ENCODE peak calls at places on chromosome 13, in six cellular contexts. E is HT1080; J is osteocyte; P is activated CD4-positive, alpha-beta T cell treated with anti-CD3 and anti-CD28 coated beads, Interleukin-2, amount 10 ng/mL, durations not matched to agents 7 days and 5 days; O is LoVo; G is activated naive CD4-positive, alpha-beta T cell treated with anti-CD3 and anti-CD28 coated beads for 36 hours. T is an unnamed sample.

GRCh38 chr13:25945596-25945995 is 106.2 kb downstream of the SHISA2 start:
- DNase-seq in E (peak; percentile 23), J (no peak), P (no peak), O (no peak), G (no peak), T (no peak)

GRCh38 chr13:112102243-112102642 is 35.3 kb downstream of the SOX1 start:
- DNase-seq in E (peak; percentile 20), J (no peak), P (no peak), O (no peak), G (no peak), T (peak; percentile 40)

GRCh38 chr13:61192826-61193225 is 222.8 kb downstream of the PCDH20 start:
- DNase-seq in E (peak; percentile 2), J (no peak), P (no peak), O (peak; percentile 8), G (no peak), T (peak; percentile 41)

GRCh38 chr13:44299142-44299541 is 74.5 kb upstream of the SERP2 start:
- DNase-seq in E (peak; percentile 90), J (no peak), P (no peak), O (no peak), G (no peak), T (no peak)

GRCh38 chr13:20190481-20191310 is 2.0 kb downstream of the GJB2 start:
- DNase-seq in E (peak; percentile 98), J (no peak), P (no peak), O (no peak), G (no peak), T (peak; percentile 28)

GRCh38 chr13:109684836-109685602 is 101.4 kb downstream of the IRS2 start:
- DNase-seq in E (peak; percentile 17), J (no peak), P (no peak), O (peak; percentile 83), G (no peak), T (peak; percentile 93)

GRCh38 chr13:93147946-93148345 is 78.7 kb upstream of the GPC6 start:
- DNase-seq in E (peak; percentile 10), J (no peak), P (no peak), O (no peak), G (no peak), T (no peak)

GRCh38 chr13:101811440-101811839 is 359.0 kb downstream of the ITGBL1 start:
- DNase-seq in E (no peak), J (no peak), P (no peak), O (no peak), G (no peak), T (no peak)

GRCh38 chr13:40060318-40061007 is 405.0 kb downstream of the COG6 start:
- DNase-seq in E (peak; percentile 77), J (no peak), P (no peak), O (peak; percentile 6), G (peak; percentile 49), T (no peak)

GRCh38 chr13:51803018-51803417 is 945 bp downstream of the DHRS12 start:
- DNase-seq in E (no peak), J (no peak), P (no peak), O (no peak), G (no peak), T (no peak)

GRCh38 chr13:73063166-73063565 is 4.4 kb downstream of the KLF5 start:
- DNase-seq in E (no peak), J (no peak), P (no peak), O (no peak), G (no peak), T (peak; percentile 65)

GRCh38 chr13:32902898-32903297 is 113.3 kb upstream of the KL start:
- DNase-seq in E (no peak), J (no peak), P (no peak), O (no peak), G (no peak), T (no peak)

GRCh38 chr13:94708971-94709614 is 3.3 kb downstream of the SOX21 start:
- DNase-seq in E (no peak), J (no peak), P (no peak), O (no peak), G (no peak), T (no peak)

GRCh38 chr13:81927347-81927746 is 1586.4 kb upstream of the SPRY2 start:
- DNase-seq in E (peak; percentile 10), J (no peak), P (no peak), O (no peak), G (no peak), T (peak; percentile 48)

GRCh38 chr13:110454956-110455355 is 106.6 kb downstream of the RAB20 start:
- DNase-seq in E (no peak), J (no peak), P (no peak), O (no peak), G (no peak), T (no peak)

GRCh38 chr13:30792257-30793000 is 57.1 kb downstream of the ALOX5AP start:
- DNase-seq in E (peak; percentile 92), J (peak; percentile 94), P (no peak), O (peak; percentile 41), G (no peak), T (peak; percentile 96)

GRCh38 chr13:25733061-25733491 is 318.7 kb downstream of the SHISA2 start:
- DNase-seq in E (peak; percentile 89), J (no peak), P (no peak), O (peak; percentile 2), G (no peak), T (no peak)

GRCh38 chr13:51714663-51715168 is 89.2 kb downstream of the DHRS12 start:
- DNase-seq in E (peak; percentile 78), J (no peak), P (no peak), O (no peak), G (no peak), T (no peak)

GRCh38 chr13:83780201-83780600 is 102.1 kb downstream of the SLITRK1 start:
- DNase-seq in E (peak; percentile 52), J (no peak), P (no peak), O (no peak), G (no peak), T (peak; percentile 52)

GRCh38 chr13:42040730-42041016 is 7.8 kb upstream of the DGKH start:
- DNase-seq in E (no peak), J (no peak), P (no peak), O (no peak), G (no peak), T (no peak)

GRCh38 chr13:37068962-37069361 is 9.5 kb upstream of the SUPT20H start:
- DNase-seq in E (no peak), J (no peak), P (no peak), O (no peak), G (no peak), T (peak; percentile 29)

GRCh38 chr13:109416001-109416400 is 370.4 kb downstream of the IRS2 start:
- DNase-seq in E (no peak), J (no peak), P (no peak), O (no peak), G (no peak), T (no peak)

GRCh38 chr13:28492527-28493367 is 2.2 kb downstream of the FLT1 start:
- DNase-seq in E (no peak), J (no peak), P (peak; percentile 70), O (no peak), G (peak; percentile 84), T (no peak)

GRCh38 chr13:46146898-46147297 is 35.1 kb downstream of the LCP1 start:
- DNase-seq in E (no peak), J (no peak), P (no peak), O (no peak), G (no peak), T (peak; percentile 31)

GRCh38 chr13:19586904-19587634 is 25.7 kb upstream of the TPTE2 start:
- DNase-seq in E (peak; percentile 86), J (no peak), P (peak; percentile 86), O (no peak), G (peak; percentile 94), T (peak; percentile 19)